ENCODE peak calls at places on chromosomes 1 and 21, in seven cellular contexts. W is MM.1S, E is WERI-Rb-1, O is psoas muscle, Q is H1, X is lower lobe of right lung, R is ascending aorta. Y is an unnamed sample.

GRCh38 chr1:24541711-24542346 is 14.1 kb upstream of the NCMAP start:
- DNase-seq in W (no peak), E (peak; percentile 46), O (no peak), Q (peak; percentile 76), X (no peak), R (no peak), Y (no peak)

GRCh38 chr1:56385314-56385713 is 194.0 kb downstream of the PLPP3 start:
- DNase-seq in W (no peak), E (no peak), O (no peak), Q (no peak), X (no peak), R (no peak), Y (no peak)

GRCh38 chr1:92480813-92481597 is 5.7 kb downstream of the GFI1 start:
- DNase-seq in W (no peak), E (no peak), O (no peak), Q (peak; percentile 67), X (peak; percentile 45), R (no peak), Y (no peak)

GRCh38 chr1:10641976-10642375 is 154.5 kb downstream of the CASZ1 start:
- DNase-seq in W (no peak), E (no peak), O (no peak), Q (no peak), X (no peak), R (no peak), Y (no peak)

GRCh38 chr1:5617179-5618015 is 374.8 kb downstream of the NPHP4 start:
- DNase-seq in W (no peak), E (no peak), O (no peak), Q (no peak), X (no peak), R (no peak), Y (no peak)

GRCh38 chr1:119160435-119160834 is 20.0 kb upstream of the WARS2 start:
- DNase-seq in W (no peak), E (no peak), O (no peak), Q (no peak), X (no peak), R (no peak), Y (no peak)

GRCh38 chr1:236663934-236664333 is 22.4 kb upstream of the ACTN2 start:
- DNase-seq in W (peak; percentile 18), E (no peak), O (no peak), Q (no peak), X (no peak), R (no peak), Y (no peak)

GRCh38 chr1:223224465-223224864 is 81.4 kb upstream of the TLR5 start:
- DNase-seq in W (no peak), E (no peak), O (no peak), Q (no peak), X (no peak), R (no peak), Y (no peak)

GRCh38 chr1:85058311-85058710 is 10.0 kb upstream of the MCOLN3 start:
- DNase-seq in W (no peak), E (no peak), O (no peak), Q (no peak), X (no peak), R (no peak), Y (no peak)

GRCh38 chr1:85624361-85624760 is 43.8 kb downstream of the CCN1 start:
- DNase-seq in W (no peak), E (no peak), O (no peak), Q (no peak), X (no peak), R (no peak), Y (no peak)

GRCh38 chr1:228488107-228488817 is 1.1 kb downstream of the RNF187 start:
- DNase-seq in W (peak; percentile 22), E (no peak), O (no peak), Q (peak; percentile 44), X (no peak), R (no peak), Y (no peak)

GRCh38 chr1:53638641-53639035 is 100.3 kb downstream of the GLIS1 start:
- DNase-seq in W (no peak), E (no peak), O (no peak), Q (no peak), X (no peak), R (peak; percentile 58), Y (no peak)

GRCh38 chr1:119713538-119714456 is 2.1 kb downstream of the PHGDH start:
- DNase-seq in W (no peak), E (peak; percentile 12), O (no peak), Q (no peak), X (no peak), R (no peak), Y (no peak)

GRCh38 chr1:1344672-1345361 is 4.4 kb downstream of the DVL1 start:
- DNase-seq in W (no peak), E (peak; percentile 71), O (peak; percentile 86), Q (peak; percentile 67), X (no peak), R (no peak), Y (no peak)
- TF ChIP-seq CTCF in W (peak; percentile 35), E (peak; percentile 93), O (peak; percentile 37), Q (no peak), X (peak; percentile 28), R (peak; percentile 19), Y (no peak)

GRCh38 chr21:28324690-28325089 is 668.0 kb downstream of the LTN1 start:
- DNase-seq in W (no peak), E (no peak), O (no peak), Q (no peak), X (no peak), R (no peak), Y (no peak)

DNA sequence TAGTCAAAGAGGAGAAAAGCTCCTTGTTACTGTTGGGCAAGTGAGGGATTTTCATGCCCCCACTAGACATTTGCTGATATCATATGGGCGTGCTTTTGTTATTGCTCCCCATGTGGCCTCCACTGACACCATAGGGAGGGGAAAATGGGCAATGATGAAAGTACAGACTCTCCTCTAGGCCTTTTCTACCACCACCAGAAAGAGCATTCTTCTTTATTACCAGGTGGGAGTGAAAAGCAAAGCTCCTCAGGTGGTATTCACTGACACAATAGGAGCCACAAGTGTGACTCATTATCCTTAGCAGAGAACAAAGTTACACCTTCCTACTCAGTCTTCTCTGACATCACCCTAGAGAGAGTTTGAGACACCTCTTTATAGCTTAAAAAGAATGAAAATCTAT is 667.1 kb downstream of the LTN1 start:
- DNase-seq in W (no peak), E (no peak), O (no peak), Q (no peak), X (no peak), R (no peak), Y (no peak)
- H3K27ac ChIP-seq in W (no peak overlapping the region), E (no peak overlapping the region), O (no peak overlapping the region), Q (no peak overlapping the region), X (no peak overlapping the region), R (no peak overlapping the region), Y (no peak overlapping the region)

GRCh38 chr1:26158271-26159112 is at the start of gene FAM110D:
- DNase-seq in W (no peak), E (no peak), O (no peak), Q (no peak), X (no peak), R (no peak), Y (no peak)

GRCh38 chr1:26162220-26162703 is 3.4 kb downstream of the FAM110D start:
- DNase-seq in W (no peak), E (no peak), O (no peak), Q (peak; percentile 66), X (no peak), R (no peak), Y (no peak)

GRCh38 chr1:26159113-26160039 is 497 bp downstream of the FAM110D start:
- DNase-seq in W (no peak), E (no peak), O (no peak), Q (no peak), X (no peak), R (no peak), Y (peak; percentile 30)

GRCh38 chr1:26161408-26162219 is 2.7 kb downstream of the FAM110D start:
- DNase-seq in W (peak; percentile 37), E (peak; percentile 65), O (peak; percentile 88), Q (peak; percentile 84), X (peak; percentile 70), R (peak; percentile 77), Y (peak; percentile 23)

DNA sequence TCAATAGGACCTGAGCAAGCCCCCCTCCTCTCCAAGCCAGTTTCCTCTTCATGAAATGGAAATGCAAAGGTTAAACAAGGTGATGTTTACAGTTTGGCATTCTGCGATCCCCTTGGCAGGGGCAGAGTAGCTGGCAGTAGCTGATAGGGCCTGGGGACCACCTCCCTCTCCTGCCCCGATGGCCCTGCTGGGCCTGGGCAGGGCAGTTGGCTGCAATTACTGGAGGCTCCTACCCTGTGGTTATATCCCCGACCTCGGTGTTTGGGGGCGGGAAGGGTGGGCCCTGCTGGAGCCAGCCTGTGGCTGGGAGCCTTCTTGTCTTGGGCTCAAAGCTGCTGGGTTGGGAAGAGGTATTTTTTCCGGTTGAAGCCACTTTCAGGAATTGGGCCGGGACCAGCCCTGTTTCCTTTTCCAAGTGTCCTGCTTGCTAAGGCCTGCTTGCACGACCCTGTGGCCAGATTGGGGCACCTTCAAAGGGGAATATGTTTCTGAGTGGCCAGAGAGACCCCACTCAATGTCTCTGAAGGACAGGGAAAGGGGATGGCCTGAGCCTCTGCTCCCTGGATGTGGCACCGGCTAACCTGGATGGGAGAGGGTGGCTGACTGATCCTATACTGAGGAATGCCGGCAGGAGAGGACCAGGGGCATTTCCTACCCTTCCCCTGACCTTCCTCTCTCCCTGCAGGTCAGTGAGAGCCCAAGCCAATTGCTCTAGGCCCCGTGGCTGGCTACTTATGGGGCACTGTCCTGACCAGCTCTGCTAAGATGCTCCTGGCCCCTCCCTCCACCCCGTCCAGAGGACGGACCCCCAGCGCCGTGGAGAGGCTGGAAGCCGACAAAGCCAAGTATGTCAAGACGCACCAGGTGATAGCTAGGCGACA is 1.9 kb downstream of the FAM110D start:
- DNase-seq in W (no peak), E (no peak), O (no peak), Q (no peak), X (no peak), R (no peak), Y (no peak)
- H3K4me3 ChIP-seq in W (peak overlapping the region; percentile 52), E (no peak overlapping the region), O (peak overlapping the region; percentile 81), Q (peak overlapping the region; percentile 52), X (peak overlapping the region; percentile 62), R (peak overlapping the region; percentile 76), Y (peak overlapping the region; percentile 88)

GRCh38 chr21:39348355-39349210 is at the start of gene HMGN1:
- DNase-seq in W (peak; percentile 94), E (peak; percentile 96), O (peak; percentile 87), Q (peak; percentile 90), X (peak; percentile 91), R (peak; percentile 87), Y (peak; percentile 81)

GRCh38 chr21:39349211-39350093 is 564 bp upstream of the HMGN1 start:
- DNase-seq in W (peak; percentile 100), E (peak; percentile 100), O (peak; percentile 96), Q (peak; percentile 97), X (peak; percentile 99), R (peak; percentile 95), Y (peak; percentile 95)

GRCh38 chr21:39350094-39351006 is 1.5 kb upstream of the HMGN1 start:
- DNase-seq in W (no peak), E (no peak), O (no peak), Q (no peak), X (no peak), R (no peak), Y (no peak)

GRCh38 chr21:39348040-39348354 is 891 bp downstream of the HMGN1 start:
- DNase-seq in W (no peak), E (no peak), O (no peak), Q (no peak), X (no peak), R (no peak), Y (no peak)

DNA sequence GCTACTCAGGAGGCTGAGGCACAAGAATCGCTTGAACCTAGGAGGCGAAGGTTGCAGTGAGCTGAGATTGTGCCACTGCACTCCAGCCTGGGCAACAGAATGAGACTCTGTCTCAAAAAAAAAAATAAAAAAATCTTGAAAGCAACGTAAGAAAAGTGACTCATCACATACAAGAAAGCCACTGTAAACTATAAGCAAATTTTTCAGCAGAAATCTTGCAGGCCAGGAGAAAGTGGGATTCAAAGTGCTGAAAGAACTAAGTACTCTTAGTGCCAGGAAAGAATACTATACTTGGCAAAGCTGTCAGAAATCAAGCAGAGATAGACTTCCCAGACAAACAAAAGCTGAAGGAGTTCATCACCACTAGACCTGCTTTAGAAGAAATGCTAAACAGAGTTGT is 4.4 kb upstream of the HMGN1 start:
- DNase-seq in W (no peak), E (no peak), O (no peak), Q (no peak), X (no peak), R (no peak), Y (no peak)
- TF ChIP-seq CTCF in W (no peak), E (no peak), O (no peak), Q (no peak), X (no peak), R (no peak), Y (no peak)